ENCODE peak calls at places on chromosomes 3 and 15, in nine cellular contexts. One of them, this sample, is unnamed.

GRCh38 chr3:101038393-101038792 is 45.2 kb upstream of the ABI3BP start:
- DNase-seq in left kidney: no peak
- DNase-seq in Calu3: no peak
- DNase-seq in stimulated activated CD8-positive, alpha-beta memory T cell treated with anti-CD3 and anti-CD28 coated beads, Interleukin-12 subunit alpha, Interleukin-12 subunit beta, amount 100 ng/mL, for 1 hour: no peak
- DNase-seq in Peyer's patch: no peak
- DNase-seq in WTC11: no peak
- DNase-seq in LoVo: no peak
- DNase-seq in HL-60: no peak
- DNase-seq in T-helper 1 cell: no peak
- DNase-seq in this sample: no peak

GRCh38 chr15:68646156-68646555 is 67.4 kb downstream of the CORO2B start:
- DNase-seq in left kidney: no peak
- DNase-seq in Calu3: no peak
- DNase-seq in stimulated activated CD8-positive, alpha-beta memory T cell treated with anti-CD3 and anti-CD28 coated beads, Interleukin-12 subunit alpha, Interleukin-12 subunit beta, amount 100 ng/mL, for 1 hour: no peak
- DNase-seq in Peyer's patch: peak; percentile 11
- DNase-seq in WTC11: no peak
- DNase-seq in LoVo: no peak
- DNase-seq in HL-60: no peak
- DNase-seq in T-helper 1 cell: no peak
- DNase-seq in this sample: no peak

GRCh38 chr3:12875857-12876451 is 34.6 kb upstream of the RPL32 start:
- DNase-seq in left kidney: peak; percentile 94
- DNase-seq in Calu3: peak; percentile 19
- DNase-seq in stimulated activated CD8-positive, alpha-beta memory T cell treated with anti-CD3 and anti-CD28 coated beads, Interleukin-12 subunit alpha, Interleukin-12 subunit beta, amount 100 ng/mL, for 1 hour: no peak
- DNase-seq in Peyer's patch: peak; percentile 61
- DNase-seq in WTC11: peak; percentile 87
- DNase-seq in LoVo: no peak
- DNase-seq in HL-60: no peak
- DNase-seq in T-helper 1 cell: no peak
- DNase-seq in this sample: peak; percentile 94

GRCh38 chr3:43894176-43895049 is 203.7 kb downstream of the ABHD5 start:
- DNase-seq in left kidney: peak; percentile 95
- DNase-seq in Calu3: peak; percentile 64
- DNase-seq in stimulated activated CD8-positive, alpha-beta memory T cell treated with anti-CD3 and anti-CD28 coated beads, Interleukin-12 subunit alpha, Interleukin-12 subunit beta, amount 100 ng/mL, for 1 hour: no peak
- DNase-seq in Peyer's patch: peak; percentile 56
- DNase-seq in WTC11: peak; percentile 75
- DNase-seq in LoVo: peak; percentile 3
- DNase-seq in HL-60: peak; percentile 54
- DNase-seq in T-helper 1 cell: no peak
- DNase-seq in this sample: peak; percentile 78

GRCh38 chr3:120192159-120192558 is 92.9 kb downstream of the GPR156 start:
- DNase-seq in left kidney: no peak
- DNase-seq in Calu3: no peak
- DNase-seq in stimulated activated CD8-positive, alpha-beta memory T cell treated with anti-CD3 and anti-CD28 coated beads, Interleukin-12 subunit alpha, Interleukin-12 subunit beta, amount 100 ng/mL, for 1 hour: no peak
- DNase-seq in Peyer's patch: no peak
- DNase-seq in WTC11: no peak
- DNase-seq in LoVo: no peak
- DNase-seq in HL-60: no peak
- DNase-seq in T-helper 1 cell: no peak
- DNase-seq in this sample: no peak

GRCh38 chr3:140203510-140203909 is 268.5 kb downstream of the CLSTN2 start:
- DNase-seq in left kidney: no peak
- DNase-seq in Calu3: no peak
- DNase-seq in stimulated activated CD8-positive, alpha-beta memory T cell treated with anti-CD3 and anti-CD28 coated beads, Interleukin-12 subunit alpha, Interleukin-12 subunit beta, amount 100 ng/mL, for 1 hour: no peak
- DNase-seq in Peyer's patch: no peak
- DNase-seq in WTC11: no peak
- DNase-seq in LoVo: no peak
- DNase-seq in HL-60: no peak
- DNase-seq in T-helper 1 cell: no peak
- DNase-seq in this sample: no peak

GRCh38 chr3:189316296-189317019 is 144.7 kb downstream of the TPRG1 start:
- DNase-seq in left kidney: peak; percentile 74
- DNase-seq in Calu3: peak; percentile 84
- DNase-seq in stimulated activated CD8-positive, alpha-beta memory T cell treated with anti-CD3 and anti-CD28 coated beads, Interleukin-12 subunit alpha, Interleukin-12 subunit beta, amount 100 ng/mL, for 1 hour: no peak
- DNase-seq in Peyer's patch: no peak
- DNase-seq in WTC11: peak; percentile 12
- DNase-seq in LoVo: peak; percentile 54
- DNase-seq in HL-60: no peak
- DNase-seq in T-helper 1 cell: no peak
- DNase-seq in this sample: peak; percentile 38

GRCh38 chr3:126135398-126136076 is 44.8 kb downstream of the ALDH1L1 start:
- DNase-seq in left kidney: no peak
- DNase-seq in Calu3: peak; percentile 0
- DNase-seq in stimulated activated CD8-positive, alpha-beta memory T cell treated with anti-CD3 and anti-CD28 coated beads, Interleukin-12 subunit alpha, Interleukin-12 subunit beta, amount 100 ng/mL, for 1 hour: no peak
- DNase-seq in Peyer's patch: peak; percentile 38
- DNase-seq in WTC11: peak; percentile 7
- DNase-seq in LoVo: no peak
- DNase-seq in HL-60: no peak
- DNase-seq in T-helper 1 cell: peak; percentile 9
- DNase-seq in this sample: peak; percentile 20

GRCh38 chr3:60775956-60776355 is 475.3 kb downstream of the FHIT start:
- DNase-seq in left kidney: no peak
- DNase-seq in Calu3: no peak
- DNase-seq in stimulated activated CD8-positive, alpha-beta memory T cell treated with anti-CD3 and anti-CD28 coated beads, Interleukin-12 subunit alpha, Interleukin-12 subunit beta, amount 100 ng/mL, for 1 hour: no peak
- DNase-seq in Peyer's patch: no peak
- DNase-seq in WTC11: no peak
- DNase-seq in LoVo: no peak
- DNase-seq in HL-60: no peak
- DNase-seq in T-helper 1 cell: no peak
- DNase-seq in this sample: no peak

GRCh38 chr3:96814581-96815567 is at the start of gene EPHA6:
- DNase-seq in left kidney: peak; percentile 75
- DNase-seq in Calu3: no peak
- DNase-seq in stimulated activated CD8-positive, alpha-beta memory T cell treated with anti-CD3 and anti-CD28 coated beads, Interleukin-12 subunit alpha, Interleukin-12 subunit beta, amount 100 ng/mL, for 1 hour: no peak
- DNase-seq in Peyer's patch: no peak
- DNase-seq in WTC11: peak; percentile 25
- DNase-seq in LoVo: no peak
- DNase-seq in HL-60: no peak
- DNase-seq in T-helper 1 cell: peak; percentile 9
- DNase-seq in this sample: peak; percentile 35

GRCh38 chr3:183211390-183211789 is 41.7 kb upstream of the B3GNT5 start:
- DNase-seq in left kidney: no peak
- DNase-seq in Calu3: peak; percentile 19
- DNase-seq in stimulated activated CD8-positive, alpha-beta memory T cell treated with anti-CD3 and anti-CD28 coated beads, Interleukin-12 subunit alpha, Interleukin-12 subunit beta, amount 100 ng/mL, for 1 hour: no peak
- DNase-seq in Peyer's patch: peak; percentile 54
- DNase-seq in WTC11: no peak
- DNase-seq in LoVo: no peak
- DNase-seq in HL-60: peak; percentile 66
- DNase-seq in T-helper 1 cell: no peak
- DNase-seq in this sample: no peak

GRCh38 chr15:68488290-68488689 is 56.3 kb upstream of the ITGA11 start:
- DNase-seq in left kidney: no peak
- DNase-seq in Calu3: no peak
- DNase-seq in stimulated activated CD8-positive, alpha-beta memory T cell treated with anti-CD3 and anti-CD28 coated beads, Interleukin-12 subunit alpha, Interleukin-12 subunit beta, amount 100 ng/mL, for 1 hour: no peak
- DNase-seq in Peyer's patch: no peak
- DNase-seq in WTC11: no peak
- DNase-seq in LoVo: no peak
- DNase-seq in HL-60: no peak
- DNase-seq in T-helper 1 cell: no peak
- DNase-seq in this sample: no peak

GRCh38 chr15:59020321-59020720 is 32.9 kb downstream of the RNF111 start:
- DNase-seq in left kidney: no peak
- DNase-seq in Calu3: no peak
- DNase-seq in stimulated activated CD8-positive, alpha-beta memory T cell treated with anti-CD3 and anti-CD28 coated beads, Interleukin-12 subunit alpha, Interleukin-12 subunit beta, amount 100 ng/mL, for 1 hour: no peak
- DNase-seq in Peyer's patch: no peak
- DNase-seq in WTC11: no peak
- DNase-seq in LoVo: no peak
- DNase-seq in HL-60: no peak
- DNase-seq in T-helper 1 cell: no peak
- DNase-seq in this sample: no peak

GRCh38 chr15:37109151-37109912 is 9.0 kb upstream of the MEIS2 start:
- DNase-seq in left kidney: peak; percentile 88
- DNase-seq in Calu3: no peak
- DNase-seq in stimulated activated CD8-positive, alpha-beta memory T cell treated with anti-CD3 and anti-CD28 coated beads, Interleukin-12 subunit alpha, Interleukin-12 subunit beta, amount 100 ng/mL, for 1 hour: no peak
- DNase-seq in Peyer's patch: no peak
- DNase-seq in WTC11: peak; percentile 69
- DNase-seq in LoVo: no peak
- DNase-seq in HL-60: no peak
- DNase-seq in T-helper 1 cell: no peak
- DNase-seq in this sample: peak; percentile 74

GRCh38 chr3:100850721-100851120 is 141.4 kb downstream of the TFG start:
- DNase-seq in left kidney: no peak
- DNase-seq in Calu3: no peak
- DNase-seq in stimulated activated CD8-positive, alpha-beta memory T cell treated with anti-CD3 and anti-CD28 coated beads, Interleukin-12 subunit alpha, Interleukin-12 subunit beta, amount 100 ng/mL, for 1 hour: no peak
- DNase-seq in Peyer's patch: no peak
- DNase-seq in WTC11: no peak
- DNase-seq in LoVo: no peak
- DNase-seq in HL-60: no peak
- DNase-seq in T-helper 1 cell: no peak
- DNase-seq in this sample: no peak

GRCh38 chr15:22980189-22981136 is at the start of gene CYFIP1:
- DNase-seq in left kidney: peak; percentile 95
- DNase-seq in Calu3: peak; percentile 75
- DNase-seq in stimulated activated CD8-positive, alpha-beta memory T cell treated with anti-CD3 and anti-CD28 coated beads, Interleukin-12 subunit alpha, Interleukin-12 subunit beta, amount 100 ng/mL, for 1 hour: no peak
- DNase-seq in Peyer's patch: peak; percentile 88
- DNase-seq in WTC11: peak; percentile 76
- DNase-seq in LoVo: peak; percentile 95
- DNase-seq in HL-60: peak; percentile 49
- DNase-seq in T-helper 1 cell: no peak
- DNase-seq in this sample: peak; percentile 79

GRCh38 chr15:89457086-89457485 is 39.3 kb downstream of the RHCG start:
- DNase-seq in left kidney: no peak
- DNase-seq in Calu3: no peak
- DNase-seq in stimulated activated CD8-positive, alpha-beta memory T cell treated with anti-CD3 and anti-CD28 coated beads, Interleukin-12 subunit alpha, Interleukin-12 subunit beta, amount 100 ng/mL, for 1 hour: no peak
- DNase-seq in Peyer's patch: no peak
- DNase-seq in WTC11: no peak
- DNase-seq in LoVo: no peak
- DNase-seq in HL-60: peak; percentile 35
- DNase-seq in T-helper 1 cell: no peak
- DNase-seq in this sample: no peak

GRCh38 chr3:126004217-126004616 is 35.2 kb downstream of the ROPN1B start:
- DNase-seq in left kidney: no peak
- DNase-seq in Calu3: no peak
- DNase-seq in stimulated activated CD8-positive, alpha-beta memory T cell treated with anti-CD3 and anti-CD28 coated beads, Interleukin-12 subunit alpha, Interleukin-12 subunit beta, amount 100 ng/mL, for 1 hour: no peak
- DNase-seq in Peyer's patch: no peak
- DNase-seq in WTC11: no peak
- DNase-seq in LoVo: no peak
- DNase-seq in HL-60: no peak
- DNase-seq in T-helper 1 cell: no peak
- DNase-seq in this sample: no peak

GRCh38 chr3:190193210-190193609 is 72.5 kb upstream of the P3H2 start:
- DNase-seq in left kidney: no peak
- DNase-seq in Calu3: no peak
- DNase-seq in stimulated activated CD8-positive, alpha-beta memory T cell treated with anti-CD3 and anti-CD28 coated beads, Interleukin-12 subunit alpha, Interleukin-12 subunit beta, amount 100 ng/mL, for 1 hour: no peak
- DNase-seq in Peyer's patch: no peak
- DNase-seq in WTC11: no peak
- DNase-seq in LoVo: no peak
- DNase-seq in HL-60: no peak
- DNase-seq in T-helper 1 cell: no peak
- DNase-seq in this sample: no peak

GRCh38 chr15:58453931-58454793 is 22.4 kb downstream of the LIPC start:
- DNase-seq in left kidney: no peak
- DNase-seq in Calu3: no peak
- DNase-seq in stimulated activated CD8-positive, alpha-beta memory T cell treated with anti-CD3 and anti-CD28 coated beads, Interleukin-12 subunit alpha, Interleukin-12 subunit beta, amount 100 ng/mL, for 1 hour: no peak
- DNase-seq in Peyer's patch: no peak
- DNase-seq in WTC11: no peak
- DNase-seq in LoVo: no peak
- DNase-seq in HL-60: peak; percentile 64
- DNase-seq in T-helper 1 cell: no peak
- DNase-seq in this sample: no peak

GRCh38 chr15:62850791-62851291 is 191.7 kb upstream of the TPM1 start:
- DNase-seq in left kidney: peak; percentile 67
- DNase-seq in Calu3: peak; percentile 69
- DNase-seq in stimulated activated CD8-positive, alpha-beta memory T cell treated with anti-CD3 and anti-CD28 coated beads, Interleukin-12 subunit alpha, Interleukin-12 subunit beta, amount 100 ng/mL, for 1 hour: no peak
- DNase-seq in Peyer's patch: no peak
- DNase-seq in WTC11: peak; percentile 22
- DNase-seq in LoVo: peak; percentile 17
- DNase-seq in HL-60: no peak
- DNase-seq in T-helper 1 cell: no peak
- DNase-seq in this sample: no peak

GRCh38 chr15:25465835-25466234 is 27.0 kb upstream of the UBE3A start:
- DNase-seq in left kidney: no peak
- DNase-seq in Calu3: no peak
- DNase-seq in stimulated activated CD8-positive, alpha-beta memory T cell treated with anti-CD3 and anti-CD28 coated beads, Interleukin-12 subunit alpha, Interleukin-12 subunit beta, amount 100 ng/mL, for 1 hour: no peak
- DNase-seq in Peyer's patch: no peak
- DNase-seq in WTC11: no peak
- DNase-seq in LoVo: peak; percentile 46
- DNase-seq in HL-60: no peak
- DNase-seq in T-helper 1 cell: no peak
- DNase-seq in this sample: no peak

GRCh38 chr15:65100427-65100826 is 14.6 kb downstream of the UBAP1L start:
- DNase-seq in left kidney: no peak
- DNase-seq in Calu3: no peak
- DNase-seq in stimulated activated CD8-positive, alpha-beta memory T cell treated with anti-CD3 and anti-CD28 coated beads, Interleukin-12 subunit alpha, Interleukin-12 subunit beta, amount 100 ng/mL, for 1 hour: no peak
- DNase-seq in Peyer's patch: no peak
- DNase-seq in WTC11: no peak
- DNase-seq in LoVo: no peak
- DNase-seq in HL-60: no peak
- DNase-seq in T-helper 1 cell: no peak
- DNase-seq in this sample: no peak

This sample was measured in H9.